ENCODE peak calls at places on chromosome 14, in six cellular contexts. H is nephron progenitor cell, N is upper lobe of right lung, M is T-cell, S is NCI-H2029 treated with DMSO at 0.1 percent for 48 hours, P is activated T-helper 1 cell treated with Interleukin-2 at 50 U/mL for 16 hours. O is an unnamed sample.

GRCh38 chr14:95503365-95504134 is 12.9 kb downstream of the SYNE3 start:
- DNase-seq in N (no peak), S (no peak), P (no peak), H (no peak), M (no peak), O (no peak)

GRCh38 chr14:53109028-53109687 is 44.0 kb downstream of the DDHD1 start:
- DNase-seq in S (peak), M (peak), P (peak), H (no peak), N (no peak), O (no peak)

GRCh38 chr14:91906374-91906773 is 39.0 kb upstream of the TC2N start:
- DNase-seq in H (no peak), S (no peak), M (no peak), N (no peak), P (no peak), O (no peak)

GRCh38 chr14:51780741-51781140 is 79.7 kb upstream of the GNG2 start:
- DNase-seq in S (no peak), H (peak), M (no peak), N (no peak), P (no peak), O (no peak)

GRCh38 chr14:75823334-75823733 is 158.5 kb downstream of the TGFB3 start:
- DNase-seq in P (no peak), M (no peak), N (no peak), H (no peak), S (no peak), O (no peak)

GRCh38 chr14:34324363-34324795 is 137.7 kb downstream of the SPTSSA start:
- DNase-seq in S (peak), P (no peak), H (peak), M (no peak), N (no peak), O (peak)

GRCh38 chr14:62015248-62015647 is 253.0 kb downstream of the SNAPC1 start:
- DNase-seq in M (no peak), P (no peak), H (no peak), N (no peak), S (no peak), O (no peak)

GRCh38 chr14:74401504-74402241 is 24.3 kb downstream of the SYNDIG1L start:
- DNase-seq in M (peak), N (no peak), S (no peak), H (peak), P (peak), O (peak)

GRCh38 chr14:90483551-90483950 is 86.7 kb downstream of the CALM1 start:
- DNase-seq in S (no peak), N (no peak), H (no peak), P (peak), M (peak), O (no peak)

GRCh38 chr14:68124885-68125731 is 305.5 kb downstream of the RAD51B start:
- DNase-seq in M (no peak), S (no peak), N (no peak), H (no peak), P (no peak), O (no peak)

GRCh38 chr14:105322791-105323556 is 8.4 kb downstream of the PACS2 start:
- DNase-seq in M (no peak), S (no peak), H (no peak), P (no peak), N (no peak), O (no peak)

GRCh38 chr14:75597149-75597548 is 18.7 kb downstream of the FLVCR2 start:
- DNase-seq in H (no peak), P (no peak), N (no peak), S (no peak), M (no peak), O (no peak)

GRCh38 chr14:87049886-87050820 is 942.8 kb downstream of the GALC start:
- DNase-seq in P (no peak), N (no peak), M (no peak), S (no peak), H (peak), O (peak)

GRCh38 chr14:31057701-31058364 is 31.7 kb upstream of the STRN3 start:
- DNase-seq in S (no peak), H (no peak), N (no peak), M (no peak), P (no peak), O (peak)

GRCh38 chr14:101922866-101923265 is 41.5 kb upstream of the DYNC1H1 start:
- DNase-seq in H (no peak), M (no peak), S (no peak), N (no peak), P (no peak), O (no peak)

GRCh38 chr14:72457641-72458040 is 436.3 kb downstream of the DPF3 start:
- DNase-seq in H (no peak), P (no peak), N (no peak), M (no peak), S (no peak), O (no peak)

GRCh38 chr14:30053103-30053502 is 125.5 kb upstream of the PRKD1 start:
- DNase-seq in H (no peak), S (no peak), P (no peak), N (no peak), M (no peak), O (no peak)

GRCh38 chr14:36367985-36368774 is 47.7 kb upstream of the MBIP start:
- DNase-seq in P (no peak), H (no peak), S (no peak), N (no peak), M (no peak), O (no peak)

GRCh38 chr14:68164723-68165122 is 345.1 kb downstream of the RAD51B start:
- DNase-seq in P (no peak), H (no peak), N (no peak), M (no peak), S (no peak), O (no peak)

GRCh38 chr14:89425931-89426330 is 8.9 kb upstream of the FOXN3 start:
- DNase-seq in S (no peak), P (no peak), N (no peak), M (no peak), H (no peak), O (no peak)

GRCh38 chr14:60091550-60092511 is at the start of gene PCNX4:
- DNase-seq in H (peak), M (peak), N (peak), P (peak), S (peak), O (peak)

GRCh38 chr14:65344011-65344410 is 68.5 kb upstream of the FUT8 start:
- DNase-seq in S (no peak), H (no peak), M (no peak), N (no peak), P (no peak), O (no peak)

GRCh38 chr14:95518045-95518751 is 1.7 kb upstream of the SYNE3 start:
- DNase-seq in P (no peak), N (no peak), H (no peak), M (no peak), S (no peak), O (no peak)

GRCh38 chr14:99276482-99276881 is 4.5 kb upstream of the BCL11B start:
- DNase-seq in P (no peak), S (no peak), N (no peak), H (no peak), M (no peak), O (no peak)

GRCh38 chr14:68282479-68283377 is 463.1 kb downstream of the RAD51B start:
- DNase-seq in H (no peak), S (no peak), M (no peak), N (no peak), P (no peak), O (no peak)

GRCh38 chr14:64970776-64971451 is 1.2 kb downstream of the RAB15 start:
- DNase-seq in M (no peak), P (no peak), S (no peak), N (peak), H (no peak), O (peak)

GRCh38 chr14:40899435-40899834 is 707.2 kb upstream of the LRFN5 start:
- DNase-seq in M (no peak), P (no peak), H (no peak), N (no peak), S (no peak), O (no peak)

GRCh38 chr14:96565811-96566210 is 63.6 kb downstream of the PAPOLA start:
- DNase-seq in S (no peak), P (no peak), H (no peak), M (no peak), N (no peak), O (no peak)

GRCh38 chr14:99755068-99755405 is 38.2 kb upstream of the EML1 start:
- DNase-seq in S (no peak), M (no peak), P (no peak), H (no peak), N (peak), O (no peak)

GRCh38 chr14:71416392-71416791 is 509.1 kb downstream of the PCNX1 start:
- DNase-seq in H (no peak), M (no peak), N (no peak), P (no peak), S (no peak), O (no peak)

GRCh38 chr14:36522347-36522971 is 2.4 kb upstream of the NKX2-1 start:
- DNase-seq in N (peak), S (no peak), H (peak), M (no peak), P (no peak), O (no peak)

GRCh38 chr14:53495846-53496343 is 342.8 kb upstream of the DDHD1 start:
- DNase-seq in M (no peak), S (no peak), H (no peak), P (no peak), N (no peak), O (no peak)

GRCh38 chr14:58131386-58131785 is 20.6 kb downstream of the ARMH4 start:
- DNase-seq in S (no peak), N (no peak), H (no peak), P (no peak), M (no peak), O (peak)

GRCh38 chr14:21894003-21894897 is 220.6 kb upstream of the OR4E1 start:
- DNase-seq in P (peak), H (peak), N (no peak), M (peak), S (no peak), O (no peak)

GRCh38 chr14:37602605-37603453 is 7.4 kb downstream of the TTC6 start:
- DNase-seq in H (no peak), N (no peak), S (no peak), P (no peak), M (no peak), O (no peak)

O was measured in NCI-H524.